ENCODE peak calls at places on chromosomes 3 and 15, in six cellular contexts. E is thoracic aorta, H is IMR-90, Y is NCI-H1436, O is Panc1, P is glutamatergic neuron. Q is an unnamed sample.

GRCh38 chr3:160709477-160710182 is 32.7 kb downstream of the ARL14 start:
- DNase-seq in E (no peak), H (no peak), Y (no peak), O (no peak), P (no peak), Q (no peak)

GRCh38 chr15:44710236-44711088 is 661 bp downstream of the PATL2 start:
- DNase-seq in E (no peak), H (peak), Y (peak), O (no peak), P (no peak), Q (no peak)

GRCh38 chr15:81304226-81304625 is 19.7 kb downstream of the STARD5 start:
- DNase-seq in E (no peak), H (peak), Y (no peak), O (no peak), P (no peak), Q (peak)

GRCh38 chr3:134677196-134677986 is 26.6 kb upstream of the KY start:
- DNase-seq in E (no peak), H (no peak), Y (no peak), O (no peak), P (no peak), Q (peak)

GRCh38 chr3:171173732-171174131 is 147.2 kb upstream of the SLC2A2 start:
- DNase-seq in E (no peak), H (no peak), Y (peak), O (no peak), P (no peak), Q (no peak)

GRCh38 chr15:37059051-37059450 is 41.3 kb downstream of the MEIS2 start:
- DNase-seq in E (no peak), H (peak), Y (no peak), O (no peak), P (no peak), Q (no peak)

GRCh38 chr3:53065841-53066480 is 20.1 kb upstream of the SFMBT1 start:
- DNase-seq in E (no peak), H (no peak), Y (no peak), O (no peak), P (no peak), Q (no peak)

GRCh38 chr3:152071924-152072323 is 196.8 kb upstream of the MBNL1 start:
- DNase-seq in E (no peak), H (peak), Y (peak), O (no peak), P (no peak), Q (no peak)

GRCh38 chr3:144018776-144019175 is 47.2 kb downstream of the DIPK2A start:
- DNase-seq in E (no peak), H (peak), Y (no peak), O (no peak), P (no peak), Q (no peak)

GRCh38 chr3:152445227-152445626 is 176.5 kb downstream of the MBNL1 start:
- DNase-seq in E (no peak), H (no peak), Y (no peak), O (no peak), P (no peak), Q (no peak)

GRCh38 chr15:74651251-74651741 is 35.7 kb downstream of the CLK3 start:
- DNase-seq in E (no peak), H (no peak), Y (peak), O (no peak), P (no peak), Q (peak)

GRCh38 chr3:61422945-61423740 is 138.2 kb upstream of the PTPRG start:
- DNase-seq in E (no peak), H (no peak), Y (no peak), O (no peak), P (no peak), Q (no peak)

GRCh38 chr3:32500880-32501784 is 1.5 kb downstream of the CMTM6 start:
- DNase-seq in E (no peak), H (no peak), Y (no peak), O (no peak), P (no peak), Q (no peak)

GRCh38 chr3:10594915-10595314 is 89.5 kb upstream of the ATP2B2 start:
- DNase-seq in E (no peak), H (peak), Y (no peak), O (no peak), P (no peak), Q (peak)

GRCh38 chr3:38528457-38528856 is 32.3 kb downstream of the EXOG start:
- DNase-seq in E (no peak), H (no peak), Y (no peak), O (no peak), P (no peak), Q (no peak)

GRCh38 chr15:66854012-66854965 is 152.3 kb downstream of the SMAD6 start:
- DNase-seq in E (no peak), H (no peak), Y (no peak), O (no peak), P (no peak), Q (no peak)

GRCh38 chr3:50264389-50264963 is 4.5 kb upstream of the SEMA3B start:
- DNase-seq in E (peak), H (peak), Y (no peak), O (no peak), P (peak), Q (peak)

GRCh38 chr15:66066005-66066404 is 187.5 kb downstream of the MEGF11 start:
- DNase-seq in E (no peak), H (no peak), Y (no peak), O (no peak), P (no peak), Q (no peak)

GRCh38 chr3:64932666-64933342 is 245.0 kb upstream of the ADAMTS9 start:
- DNase-seq in E (no peak), H (no peak), Y (no peak), O (no peak), P (no peak), Q (no peak)

GRCh38 chr3:31921833-31922232 is 59.2 kb downstream of the OSBPL10 start:
- DNase-seq in E (no peak), H (no peak), Y (no peak), O (no peak), P (no peak), Q (no peak)

GRCh38 chr15:66841953-66842681 is 140.1 kb downstream of the SMAD6 start:
- DNase-seq in E (peak), H (peak), Y (peak), O (no peak), P (peak), Q (peak)

GRCh38 chr3:154112146-154112545 is 9.0 kb upstream of the ARHGEF26 start:
- DNase-seq in E (no peak), H (no peak), Y (no peak), O (no peak), P (no peak), Q (no peak)

GRCh38 chr15:93274276-93274675 is 185.3 kb upstream of the RGMA start:
- DNase-seq in E (no peak), H (no peak), Y (no peak), O (no peak), P (no peak), Q (no peak)

GRCh38 chr15:92707880-92708551 is 52.4 kb upstream of the FAM174B start:
- DNase-seq in E (no peak), H (no peak), Y (no peak), O (no peak), P (no peak), Q (no peak)

GRCh38 chr15:75844629-75845390 is 1.6 kb downstream of the UBE2Q2 start:
- DNase-seq in E (no peak), H (no peak), Y (no peak), O (no peak), P (no peak), Q (no peak)

GRCh38 chr3:182486459-182486858 is 306.8 kb upstream of the ATP11B start:
- DNase-seq in E (no peak), H (no peak), Y (no peak), O (no peak), P (no peak), Q (no peak)

GRCh38 chr3:81105761-81106160 is 655.7 kb downstream of the GBE1 start:
- DNase-seq in E (no peak), H (no peak), Y (no peak), O (peak), P (no peak), Q (no peak)

GRCh38 chr3:138842483-138843188 is 7.9 kb upstream of the PIK3CB start:
- DNase-seq in E (no peak), H (no peak), Y (no peak), O (no peak), P (no peak), Q (no peak)

GRCh38 chr3:42129014-42129953 is 38.1 kb downstream of the TRAK1 start:
- DNase-seq in E (no peak), H (peak), Y (no peak), O (no peak), P (no peak), Q (peak)

GRCh38 chr3:115691964-115692363 is 68.7 kb downstream of the GAP43 start:
- DNase-seq in E (no peak), H (no peak), Y (no peak), O (no peak), P (no peak), Q (no peak)

GRCh38 chr3:61901986-61902385 is 340.6 kb downstream of the PTPRG start:
- DNase-seq in E (no peak), H (no peak), Y (peak), O (no peak), P (no peak), Q (no peak)

GRCh38 chr15:101115887-101116680 is 135.8 kb downstream of the CHSY1 start:
- DNase-seq in E (no peak), H (peak), Y (no peak), O (no peak), P (no peak), Q (peak)

GRCh38 chr3:25041871-25042584 is 386.0 kb upstream of the RARB start:
- DNase-seq in E (no peak), H (no peak), Y (no peak), O (no peak), P (no peak), Q (no peak)

GRCh38 chr15:49036650-49037545 is 9.3 kb downstream of the SECISBP2L start:
- DNase-seq in E (no peak), H (peak), Y (no peak), O (no peak), P (no peak), Q (no peak)

GRCh38 chr3:139323146-139323545 is 20.7 kb upstream of the MRPS22 start:
- DNase-seq in E (no peak), H (no peak), Y (no peak), O (no peak), P (no peak), Q (no peak)

Q was measured in thyroid gland.